ENCODE peak calls at places on chromosomes 2 and 18, in eight cellular contexts. A is CD8-positive, alpha-beta T cell; E is A549; Z is cardiac muscle cell; D is CD8-positive, alpha-beta memory T cell; X is mesenchymal stem cell; U is psoas muscle; O is hepatocyte. T is an unnamed sample.

GRCh38 chr2:25587361-25587760 is 86.0 kb downstream of the DTNB start:
- DNase-seq in D (no peak), Z (no peak), X (peak; percentile 47), O (no peak), A (no peak), U (no peak), E (no peak), T (no peak)

GRCh38 chr2:66596229-66596628 is 161.3 kb downstream of the MEIS1 start:
- DNase-seq in X (peak; percentile 66), E (no peak), D (no peak), A (no peak), U (no peak), Z (no peak), O (no peak), T (no peak)

GRCh38 chr2:26414291-26414690 is 12.6 kb downstream of the DRC1 start:
- DNase-seq in E (peak; percentile 37), O (no peak), D (no peak), U (no peak), X (peak; percentile 49), Z (no peak), A (no peak), T (no peak)

GRCh38 chr2:192230864-192231453 is 36.2 kb upstream of the TMEFF2 start:
- DNase-seq in O (no peak), A (no peak), U (no peak), E (no peak), X (no peak), D (no peak), Z (no peak), T (no peak)

GRCh38 chr2:25817630-25818029 is 60.7 kb downstream of the ASXL2 start:
- DNase-seq in U (no peak), O (no peak), A (no peak), E (no peak), D (no peak), Z (no peak), X (no peak), T (peak; percentile 10)

GRCh38 chr18:59220164-59220783 is 316 bp downstream of the GRP start:
- DNase-seq in Z (peak; percentile 41), O (no peak), X (no peak), E (no peak), D (no peak), A (no peak), U (no peak), T (no peak)

GRCh38 chr2:54454922-54455583 is 1.1 kb upstream of the SPTBN1 start:
- DNase-seq in D (no peak), E (no peak), A (no peak), X (peak; percentile 37), Z (peak; percentile 17), O (peak; percentile 26), U (no peak), T (no peak)

GRCh38 chr2:176130153-176130916 is 830 bp downstream of the HOXD8 start:
- DNase-seq in U (peak; percentile 55), D (no peak), E (peak; percentile 59), Z (peak; percentile 65), A (peak; percentile 40), X (peak; percentile 34), O (peak; percentile 57), T (no peak)

GRCh38 chr2:210655229-210655628 is 98.8 kb downstream of the CPS1 start:
- DNase-seq in X (no peak), U (no peak), Z (no peak), A (no peak), O (no peak), D (no peak), E (no peak), T (no peak)

GRCh38 chr18:59481436-59481835 is 122.4 kb upstream of the LMAN1 start:
- DNase-seq in X (no peak), O (no peak), A (no peak), D (no peak), E (no peak), U (no peak), Z (no peak), T (no peak)

GRCh38 chr2:75552222-75552621 is 8.5 kb downstream of the EVA1A start:
- DNase-seq in A (no peak), D (no peak), O (no peak), Z (no peak), E (no peak), X (no peak), U (no peak), T (no peak)

GRCh38 chr2:38581193-38582147 is 21.3 kb downstream of the HNRNPLL start:
- DNase-seq in X (peak; percentile 82), Z (peak; percentile 85), E (peak; percentile 83), O (peak; percentile 86), D (no peak), U (no peak), A (peak; percentile 64), T (peak; percentile 74)

GRCh38 chr18:64333584-64333983 is 184.7 kb upstream of the LINC00305 start:
- DNase-seq in X (no peak), Z (no peak), A (no peak), D (no peak), U (no peak), O (no peak), E (no peak), T (no peak)

GRCh38 chr2:111669928-111670695 is 213.9 kb downstream of the ANAPC1 start:
- DNase-seq in O (no peak), U (no peak), A (no peak), D (no peak), E (no peak), X (no peak), Z (no peak), T (no peak)

GRCh38 chr18:31581498-31582197 is 10.0 kb upstream of the TTR start:
- DNase-seq in U (no peak), Z (no peak), E (no peak), X (peak; percentile 86), O (peak; percentile 35), D (no peak), A (no peak), T (no peak)

GRCh38 chr2:60463249-60463648 is 90.2 kb downstream of the BCL11A start:
- DNase-seq in D (no peak), U (no peak), X (no peak), O (peak; percentile 61), Z (peak; percentile 33), E (no peak), A (no peak), T (no peak)

GRCh38 chr2:96876811-96877437 is 7.0 kb upstream of the SEMA4C start:
- DNase-seq in X (no peak), Z (no peak), D (no peak), A (no peak), U (no peak), E (no peak), O (no peak), T (no peak)

GRCh38 chr2:86027196-86027912 is 78.3 kb downstream of the POLR1A start:
- DNase-seq in X (no peak), D (no peak), U (no peak), E (no peak), O (no peak), Z (no peak), A (no peak), T (no peak)

DNA sequence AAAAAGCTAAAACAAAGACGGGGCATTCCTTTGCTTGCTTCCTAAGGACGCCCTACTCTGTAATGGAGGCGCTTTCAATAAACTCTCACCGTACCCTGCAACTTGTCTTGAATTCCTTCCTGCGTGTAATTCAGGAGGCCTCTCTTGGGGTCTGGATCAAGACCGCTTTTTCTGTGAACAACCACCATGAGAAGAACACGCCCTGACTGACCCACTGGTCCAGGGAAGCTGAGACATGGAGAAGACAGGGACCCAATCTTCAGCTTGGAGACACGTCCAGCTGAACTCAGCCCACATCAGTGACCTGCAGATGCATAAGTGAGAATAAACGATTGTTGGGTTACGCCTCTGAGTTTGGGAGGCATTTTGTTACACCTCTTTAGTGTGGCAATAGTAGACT is 7.8 kb upstream of the NARS1 start:
- DNase-seq in Z (no peak), E (no peak), A (no peak), D (no peak), U (no peak), X (no peak), O (no peak), T (no peak)
- H3K4me3 ChIP-seq in Z (no peak overlapping the region), E (peak overlapping the region; percentile 73), A (peak overlapping the region; percentile 90), D (peak overlapping the region; percentile 96), U (peak overlapping the region; percentile 77), X (no peak overlapping the region), O (no peak overlapping the region), T (peak overlapping the region; percentile 83)

DNA sequence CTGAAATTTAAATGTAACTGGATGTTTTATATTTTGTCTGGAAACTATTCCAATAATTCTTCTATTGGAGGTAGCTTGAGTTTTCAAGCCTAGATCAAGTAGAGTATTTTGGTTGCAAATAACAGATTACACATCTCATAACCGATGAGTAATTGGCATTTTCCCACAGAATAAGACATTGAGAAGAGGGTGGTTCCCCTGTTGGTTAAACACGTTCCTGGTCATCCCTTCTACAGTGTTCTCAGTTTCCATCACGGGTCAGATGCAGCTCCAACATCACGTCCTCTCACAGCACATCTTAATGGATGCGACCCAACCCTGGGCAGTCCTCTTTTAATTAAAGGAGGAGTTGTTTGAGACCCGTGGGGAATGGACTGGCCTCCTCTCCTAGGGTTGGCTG is 149.0 kb upstream of the ZNF516 start:
- DNase-seq in X (no peak), O (no peak), U (no peak), E (no peak), D (no peak), Z (no peak), A (no peak), T (no peak)
- H3K4me3 ChIP-seq in X (no peak overlapping the region), O (no peak overlapping the region), U (no peak overlapping the region), E (no peak overlapping the region), D (no peak overlapping the region), Z (no peak overlapping the region), A (no peak overlapping the region), T (no peak overlapping the region)

DNA sequence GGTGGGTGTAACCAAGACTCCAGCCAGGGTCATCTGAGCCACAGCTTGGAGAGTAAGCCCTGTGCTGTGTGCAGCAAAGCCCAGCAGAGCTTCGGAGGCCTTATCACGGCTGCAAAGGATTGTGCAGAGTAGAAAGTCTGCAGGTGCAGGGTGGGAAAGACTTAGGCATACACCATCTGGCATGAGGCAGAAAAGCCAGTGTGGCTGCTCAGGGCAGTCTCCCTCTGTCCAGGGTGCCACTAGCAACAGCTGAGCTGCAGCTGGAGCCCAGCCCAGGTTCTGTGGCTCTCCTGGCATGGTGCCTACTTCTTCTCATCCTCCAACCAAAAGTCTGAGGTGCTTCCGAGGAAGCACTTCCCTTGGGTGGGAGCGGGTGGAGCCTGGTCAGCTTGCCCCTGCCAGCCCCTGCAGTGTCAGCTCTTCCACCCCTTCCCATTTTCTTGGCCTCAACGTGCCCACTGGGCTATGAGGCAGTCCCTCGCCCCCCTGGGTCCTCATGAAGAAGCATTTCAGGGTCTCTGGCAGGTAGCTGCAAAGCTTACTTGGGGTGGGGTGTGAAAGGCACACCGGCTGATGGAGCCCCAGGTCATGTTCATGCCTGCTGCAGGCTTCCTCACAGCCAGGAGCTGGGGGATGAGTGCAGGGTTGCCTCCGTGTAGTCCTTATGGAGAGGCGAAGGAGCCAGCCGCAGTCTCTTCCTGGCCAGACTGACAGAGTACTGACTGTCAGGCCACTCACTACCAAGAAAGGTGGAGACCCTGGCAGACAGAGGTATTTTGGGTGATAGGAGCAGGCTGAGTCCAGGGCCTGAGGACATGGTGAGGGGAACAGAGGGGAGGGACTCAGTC is 4.8 kb downstream of the AMER3 start:
- DNase-seq in D (no peak), X (no peak), E (no peak), U (no peak), O (no peak), A (no peak), Z (peak; percentile 48), T (no peak)
- H3K4me3 ChIP-seq in D (no peak overlapping the region), X (no peak overlapping the region), E (no peak overlapping the region), U (no peak overlapping the region), O (no peak overlapping the region), A (no peak overlapping the region), Z (no peak overlapping the region), T (no peak overlapping the region)

DNA sequence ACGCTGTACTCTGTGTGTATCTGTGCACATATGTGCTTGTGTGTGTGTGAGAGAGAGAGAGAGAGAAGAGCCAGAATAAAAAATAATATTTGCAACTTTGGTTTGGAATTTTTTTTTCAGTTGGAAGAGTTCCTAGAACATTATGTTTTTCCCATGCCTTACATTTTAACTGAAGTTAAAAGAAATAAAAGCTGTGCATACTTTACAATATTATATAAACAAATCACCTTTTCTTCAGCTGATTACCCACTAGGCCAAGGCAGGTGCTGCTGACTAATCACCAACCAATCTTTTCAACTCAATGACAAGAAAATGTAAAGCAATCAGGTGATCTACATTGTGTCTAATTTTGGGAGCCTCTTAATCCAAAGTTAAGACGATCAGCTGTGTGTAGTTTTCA is 366.3 kb downstream of the NYAP2 start:
- DNase-seq in E (no peak), O (no peak), U (no peak), A (no peak), D (no peak), X (no peak), Z (no peak), T (no peak)
- H3K4me3 ChIP-seq in E (no peak overlapping the region), O (no peak overlapping the region), U (no peak overlapping the region), A (no peak overlapping the region), D (no peak overlapping the region), X (no peak overlapping the region), Z (no peak overlapping the region), T (no peak overlapping the region)